ENCODE peak calls at places on chromosomes 7 and 10, in six cellular contexts. T, K, J, G, E and U are unnamed samples. For H3K9me3, the result is how much of the 10 kb centered on the place peaks cover.

GRCh38 chr7:47039899-47040298 is 542.0 kb downstream of the TNS3 start:
- DNase-seq in T (no peak), K (no peak), J (no peak), G (no peak), E (no peak), U (no peak)

GRCh38 chr7:132784406-132784805 is 208.1 kb upstream of the PLXNA4 start:
- DNase-seq in T (no peak), K (no peak), J (no peak), G (no peak), E (no peak), U (no peak)

GRCh38 chr7:32879460-32879859 is 12.1 kb downstream of the KBTBD2 start:
- DNase-seq in T (no peak), K (no peak), J (no peak), G (no peak), E (no peak), U (peak)

GRCh38 chr7:50504646-50505546 is 54.7 kb upstream of the FIGNL1 start:
- DNase-seq in T (no peak), K (no peak), J (no peak), G (no peak), E (no peak), U (no peak)

GRCh38 chr10:24382979-24383663 is 174.2 kb downstream of the KIAA1217 start:
- DNase-seq in T (no peak), K (no peak), J (no peak), G (no peak), E (peak), U (no peak)

GRCh38 chr10:51139176-51139575 is 64.9 kb downstream of the PRKG1 start:
- DNase-seq in T (no peak), K (no peak), J (no peak), G (no peak), E (no peak), U (no peak)

GRCh38 chr7:49791089-49791741 is 17.8 kb downstream of the VWC2 start:
- DNase-seq in T (peak), K (peak), J (peak), G (no peak), E (peak), U (no peak)

GRCh38 chr10:51733061-51733460 is 33.7 kb upstream of the CSTF2T start:
- DNase-seq in T (no peak), K (no peak), J (no peak), G (no peak), E (no peak), U (peak)

GRCh38 chr10:27744478-27745379 is 890 bp downstream of the MKX start:
- DNase-seq in T (no peak), K (peak), J (no peak), G (peak), E (no peak), U (peak)

GRCh38 chr7:140831724-140832123 is 93.0 kb downstream of the BRAF start:
- DNase-seq in T (no peak), K (no peak), J (no peak), G (no peak), E (no peak), U (no peak)

GRCh38 chr10:123139521-123140163 is 3.9 kb downstream of the HMX3 start:
- DNase-seq in T (peak), K (peak), J (no peak), G (no peak), E (peak), U (peak)

GRCh38 chr10:96642973-96643372 is 56.2 kb upstream of the TM9SF3 start:
- DNase-seq in T (peak), K (peak), J (peak), G (peak), E (peak), U (no peak)

GRCh38 chr10:62183857-62184805 is 84.5 kb downstream of the RTKN2 start:
- DNase-seq in T (no peak), K (no peak), J (peak), G (no peak), E (no peak), U (no peak)

GRCh38 chr10:49431426-49431825 is 35.5 kb upstream of the DRGX start:
- DNase-seq in T (no peak), K (no peak), J (no peak), G (no peak), E (no peak), U (no peak)

GRCh38 chr7:138565451-138566114 is 105.5 kb downstream of the TRIM24 start:
- DNase-seq in T (no peak), K (peak), J (no peak), G (no peak), E (no peak), U (no peak)

GRCh38 chr7:47253650-47254080 is 328.2 kb downstream of the TNS3 start:
- DNase-seq in T (peak), K (peak), J (no peak), G (no peak), E (peak), U (peak)

GRCh38 chr10:126872768-126873167 is 32.5 kb upstream of the DOCK1 start:
- DNase-seq in T (no peak), K (peak), J (no peak), G (no peak), E (no peak), U (no peak)

GRCh38 chr7:144995495-144995894 is 159.6 kb upstream of the TPK1 start:
- DNase-seq in T (no peak), K (no peak), J (no peak), G (no peak), E (no peak), U (no peak)

GRCh38 chr10:115136616-115137015 is 43.5 kb downstream of the ATRNL1 start:
- DNase-seq in T (no peak), K (no peak), J (no peak), G (no peak), E (no peak), U (no peak)

GRCh38 chr10:47264797-47265281 is 35.2 kb upstream of the GDF10 start:
- DNase-seq in T (no peak), K (no peak), J (no peak), G (no peak), E (no peak), U (no peak)

GRCh38 chr7:118517275-118517674 is 292.8 kb downstream of the ANKRD7 start:
- DNase-seq in T (no peak), K (no peak), J (no peak), G (no peak), E (no peak), U (no peak)

DNA sequence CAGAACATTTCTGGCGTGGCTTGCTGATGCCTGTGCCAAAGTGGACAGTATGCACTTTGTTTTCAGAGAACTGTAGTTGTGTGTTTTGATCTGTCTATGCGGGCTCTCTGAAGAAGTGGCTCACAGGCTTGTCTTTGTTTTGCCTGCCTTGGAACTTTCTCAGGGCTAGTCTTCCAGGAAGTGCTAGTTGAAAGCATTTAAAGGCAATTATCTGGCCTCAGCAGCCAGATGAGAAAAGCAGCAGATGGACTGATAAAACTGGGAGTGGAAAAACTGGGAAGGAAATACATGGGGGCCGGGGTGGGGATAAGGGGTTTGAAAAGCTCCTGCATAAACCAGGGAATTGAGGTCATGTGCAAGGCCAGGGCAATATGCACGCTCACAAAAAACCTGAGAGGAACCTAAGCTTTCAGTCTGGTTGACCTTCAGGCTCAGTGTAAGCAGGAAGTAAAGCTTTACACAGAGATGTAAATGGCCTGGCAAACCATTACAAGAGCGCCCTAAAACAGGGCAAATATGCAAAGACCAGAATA is 94.5 kb downstream of the ZNF33B start:
- DNase-seq in T (no peak), K (no peak), J (no peak), G (no peak), E (no peak), U (no peak)
- H3K9me3 ChIP-seq in T (under half), K (under half), J (half or more), G (half or more), E (under half), U (under half)

DNA sequence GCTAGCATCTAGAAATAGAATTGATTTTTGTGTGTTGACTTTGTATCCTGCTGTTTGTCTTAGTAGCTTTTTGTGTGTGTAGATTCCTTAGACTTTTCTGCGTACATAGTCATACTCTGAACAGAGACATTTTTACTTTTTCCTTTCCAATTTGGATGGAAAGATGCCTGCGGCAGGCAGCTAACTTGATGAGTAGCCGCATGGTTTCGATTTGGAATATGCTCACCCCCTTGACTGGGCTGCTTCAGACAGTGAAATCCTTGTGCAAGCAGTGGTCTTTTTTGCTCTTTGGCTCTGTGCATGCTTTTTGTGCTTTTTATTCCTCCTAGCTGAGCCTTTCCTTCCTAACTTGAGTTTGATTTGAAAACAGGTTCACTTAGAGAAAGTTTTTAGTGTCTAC is 71.8 kb downstream of the HHEX start:
- DNase-seq in T (no peak), K (no peak), J (no peak), G (no peak), E (no peak), U (no peak)
- H3K4me3 ChIP-seq in T (no peak), K (no peak), J (no peak), G (no peak), E (no peak), U (peak)

GRCh38 chr7:95534796-95535195 is 49.1 kb downstream of the ASB4 start:
- DNase-seq in T (no peak), K (no peak), J (no peak), G (no peak), E (no peak), U (no peak)

GRCh38 chr7:95535647-95536046 is 49.9 kb downstream of the ASB4 start:
- DNase-seq in T (no peak), K (no peak), J (no peak), G (no peak), E (no peak), U (no peak)

GRCh38 chr7:95529701-95530100 is 44.0 kb downstream of the ASB4 start:
- DNase-seq in T (no peak), K (no peak), J (no peak), G (no peak), E (no peak), U (no peak)

GRCh38 chr7:95527776-95528250 is 42.1 kb downstream of the ASB4 start:
- DNase-seq in T (no peak), K (no peak), J (no peak), G (no peak), E (no peak), U (no peak)

DNA sequence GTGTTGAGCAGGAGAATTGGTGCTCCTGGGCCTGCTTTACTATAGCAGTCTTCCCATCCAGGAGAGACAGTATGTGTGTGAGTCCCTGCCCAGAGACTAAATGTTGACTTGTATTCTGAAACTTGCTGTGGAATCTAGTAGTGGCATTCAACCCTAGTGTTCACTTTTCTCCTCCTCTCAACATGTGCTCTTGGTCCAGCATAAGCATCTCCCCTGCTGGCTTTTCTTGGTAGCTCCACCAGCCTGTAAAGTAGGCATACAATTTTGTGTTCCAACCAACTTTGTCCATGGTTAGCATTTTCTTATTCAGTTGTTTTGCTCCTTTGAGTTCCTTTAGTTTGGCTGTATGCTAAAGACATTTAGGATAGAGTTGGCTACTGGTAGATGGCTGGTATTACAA is 45.9 kb downstream of the ASB4 start:
- DNase-seq in T (no peak), K (no peak), J (no peak), G (no peak), E (no peak), U (no peak)
- TF ChIP-seq CTCF in T (no peak), K (no peak), J (no peak), G (no peak), E (no peak), U (no peak)

DNA sequence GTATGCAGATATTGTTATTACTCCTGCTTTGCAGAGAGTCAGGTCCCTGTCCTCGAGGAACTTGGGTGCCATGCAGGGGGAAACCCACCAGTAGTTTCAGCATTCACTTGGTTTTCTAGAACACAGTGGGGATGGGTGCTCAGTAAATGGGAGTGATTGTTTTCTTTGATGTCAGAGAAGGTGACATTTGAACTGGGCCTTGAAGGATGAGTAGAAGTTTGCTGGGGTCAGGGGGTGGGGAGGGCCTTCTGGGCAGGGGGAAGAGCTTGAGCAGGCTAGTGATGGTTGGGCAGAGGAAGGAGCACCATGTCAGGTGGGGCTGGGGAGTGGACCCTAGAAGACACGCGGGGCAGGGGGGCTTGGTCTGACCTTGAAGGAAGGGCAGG is 5.9 kb downstream of the ADAMTS14 start:
- DNase-seq in T (no peak), K (no peak), J (no peak), G (no peak), E (no peak), U (peak)
- H3K9me3 ChIP-seq in T (under half), K (under half), J (under half), G (under half), E (under half), U (under half)